ENCODE peak calls at places on chromosome 18, in five cellular contexts. One of them, this sample, is unnamed.

GRCh38 chr18:46293699-46294300 is 189.6 kb downstream of the HAUS1 start:
- DNase-seq in BE2C: no peak
- DNase-seq in NCI-H1105: no peak
- DNase-seq in astrocyte: no peak
- DNase-seq in Jurkat, Clone E6-1: no peak
- DNase-seq in this sample: peak; percentile 8

GRCh38 chr18:33804258-33804657 is 226.2 kb downstream of the ASXL3 start:
- DNase-seq in BE2C: no peak
- DNase-seq in NCI-H1105: no peak
- DNase-seq in astrocyte: peak; percentile 66
- DNase-seq in Jurkat, Clone E6-1: no peak
- DNase-seq in this sample: peak; percentile 63

GRCh38 chr18:12703714-12704113 is 872 bp downstream of the PSMG2 start:
- DNase-seq in BE2C: no peak
- DNase-seq in NCI-H1105: no peak
- DNase-seq in astrocyte: peak; percentile 23
- DNase-seq in Jurkat, Clone E6-1: no peak
- DNase-seq in this sample: peak; percentile 46

GRCh38 chr18:35158728-35159443 is 81.9 kb upstream of the ZNF397 start:
- DNase-seq in BE2C: no peak
- DNase-seq in NCI-H1105: no peak
- DNase-seq in astrocyte: no peak
- DNase-seq in Jurkat, Clone E6-1: peak; percentile 58
- DNase-seq in this sample: no peak

GRCh38 chr18:24086082-24086481 is 52.8 kb upstream of the CABYR start:
- DNase-seq in BE2C: no peak
- DNase-seq in NCI-H1105: no peak
- DNase-seq in astrocyte: no peak
- DNase-seq in Jurkat, Clone E6-1: no peak
- DNase-seq in this sample: peak; percentile 4

GRCh38 chr18:25289040-25289631 is 62.8 kb downstream of the ZNF521 start:
- DNase-seq in BE2C: no peak
- DNase-seq in NCI-H1105: no peak
- DNase-seq in astrocyte: peak; percentile 80
- DNase-seq in Jurkat, Clone E6-1: no peak
- DNase-seq in this sample: peak; percentile 91

GRCh38 chr18:8854550-8854949 is 149.2 kb downstream of the MTCL1 start:
- DNase-seq in BE2C: no peak
- DNase-seq in NCI-H1105: no peak
- DNase-seq in astrocyte: no peak
- DNase-seq in Jurkat, Clone E6-1: no peak
- DNase-seq in this sample: peak; percentile 66

GRCh38 chr18:31424383-31424988 is 23.1 kb upstream of the DSG3 start:
- DNase-seq in BE2C: no peak
- DNase-seq in NCI-H1105: no peak
- DNase-seq in astrocyte: peak; percentile 37
- DNase-seq in Jurkat, Clone E6-1: peak; percentile 21
- DNase-seq in this sample: peak; percentile 20

GRCh38 chr18:12569791-12570190 is 88.1 kb downstream of the SPIRE1 start:
- DNase-seq in BE2C: no peak
- DNase-seq in NCI-H1105: no peak
- DNase-seq in astrocyte: no peak
- DNase-seq in Jurkat, Clone E6-1: no peak
- DNase-seq in this sample: no peak

GRCh38 chr18:10086458-10086857 is 172.6 kb downstream of the VAPA start:
- DNase-seq in BE2C: no peak
- DNase-seq in NCI-H1105: no peak
- DNase-seq in astrocyte: no peak
- DNase-seq in Jurkat, Clone E6-1: no peak
- DNase-seq in this sample: no peak